ENCODE peak calls at places on chromosomes 6 and 20, in four cellular contexts. One of them, this sample, is unnamed.

GRCh38 chr6:152474341-152474740 is 162.8 kb downstream of the SYNE1 start:
- DNase-seq in IMR-90: no peak
- DNase-seq in cardiac muscle cell: no peak
- DNase-seq in neural crest cell: no peak
- DNase-seq in this sample: no peak

GRCh38 chr20:25191689-25192088 is 3.8 kb upstream of the ENTPD6 start:
- DNase-seq in IMR-90: no peak
- DNase-seq in cardiac muscle cell: peak
- DNase-seq in neural crest cell: no peak
- DNase-seq in this sample: no peak

GRCh38 chr6:21494505-21494904 is 99.0 kb upstream of the SOX4 start:
- DNase-seq in neural crest cell: no peak
- DNase-seq in cardiac muscle cell: no peak
- DNase-seq in IMR-90: no peak
- DNase-seq in this sample: no peak

GRCh38 chr20:37202267-37202943 is 23.1 kb upstream of the MROH8 start:
- DNase-seq in cardiac muscle cell: peak
- DNase-seq in neural crest cell: peak
- DNase-seq in IMR-90: peak
- DNase-seq in this sample: no peak

GRCh38 chr6:125363010-125363359 is 61.2 kb upstream of the HDDC2 start:
- DNase-seq in neural crest cell: no peak
- DNase-seq in IMR-90: peak
- DNase-seq in cardiac muscle cell: no peak
- DNase-seq in this sample: no peak

GRCh38 chr6:44657201-44657824 is 269.8 kb downstream of the CDC5L start:
- DNase-seq in IMR-90: peak
- DNase-seq in neural crest cell: no peak
- DNase-seq in cardiac muscle cell: peak
- DNase-seq in this sample: no peak

GRCh38 chr20:51715873-51716215 is 52.3 kb downstream of the ATP9A start:
- DNase-seq in IMR-90: no peak
- DNase-seq in neural crest cell: no peak
- DNase-seq in cardiac muscle cell: no peak
- DNase-seq in this sample: no peak

GRCh38 chr6:118408863-118409262 is 139.2 kb upstream of the PLN start:
- DNase-seq in cardiac muscle cell: no peak
- DNase-seq in IMR-90: no peak
- DNase-seq in neural crest cell: no peak
- DNase-seq in this sample: no peak

GRCh38 chr20:53602661-53603060 is 9.0 kb upstream of the ZNF217 start:
- DNase-seq in neural crest cell: no peak
- DNase-seq in cardiac muscle cell: no peak
- DNase-seq in IMR-90: no peak
- DNase-seq in this sample: no peak

GRCh38 chr6:91704531-91704930 is 1117.7 kb upstream of the MAP3K7 start:
- DNase-seq in cardiac muscle cell: no peak
- DNase-seq in neural crest cell: no peak
- DNase-seq in IMR-90: peak
- DNase-seq in this sample: no peak

GRCh38 chr20:62995898-62996595 is 10.7 kb downstream of the BHLHE23 start:
- DNase-seq in cardiac muscle cell: no peak
- DNase-seq in neural crest cell: no peak
- DNase-seq in IMR-90: no peak
- DNase-seq in this sample: no peak

GRCh38 chr6:75934643-75935472 is 137.6 kb downstream of the IMPG1 start:
- DNase-seq in IMR-90: peak
- DNase-seq in neural crest cell: peak
- DNase-seq in cardiac muscle cell: peak
- DNase-seq in this sample: no peak

GRCh38 chr6:1285589-1286340 is 26.1 kb upstream of the FOXQ1 start:
- DNase-seq in neural crest cell: no peak
- DNase-seq in cardiac muscle cell: no peak
- DNase-seq in IMR-90: peak
- DNase-seq in this sample: no peak

GRCh38 chr6:82861121-82861520 is 204.5 kb downstream of the UBE3D start:
- DNase-seq in neural crest cell: no peak
- DNase-seq in cardiac muscle cell: no peak
- DNase-seq in IMR-90: no peak
- DNase-seq in this sample: no peak

DNA sequence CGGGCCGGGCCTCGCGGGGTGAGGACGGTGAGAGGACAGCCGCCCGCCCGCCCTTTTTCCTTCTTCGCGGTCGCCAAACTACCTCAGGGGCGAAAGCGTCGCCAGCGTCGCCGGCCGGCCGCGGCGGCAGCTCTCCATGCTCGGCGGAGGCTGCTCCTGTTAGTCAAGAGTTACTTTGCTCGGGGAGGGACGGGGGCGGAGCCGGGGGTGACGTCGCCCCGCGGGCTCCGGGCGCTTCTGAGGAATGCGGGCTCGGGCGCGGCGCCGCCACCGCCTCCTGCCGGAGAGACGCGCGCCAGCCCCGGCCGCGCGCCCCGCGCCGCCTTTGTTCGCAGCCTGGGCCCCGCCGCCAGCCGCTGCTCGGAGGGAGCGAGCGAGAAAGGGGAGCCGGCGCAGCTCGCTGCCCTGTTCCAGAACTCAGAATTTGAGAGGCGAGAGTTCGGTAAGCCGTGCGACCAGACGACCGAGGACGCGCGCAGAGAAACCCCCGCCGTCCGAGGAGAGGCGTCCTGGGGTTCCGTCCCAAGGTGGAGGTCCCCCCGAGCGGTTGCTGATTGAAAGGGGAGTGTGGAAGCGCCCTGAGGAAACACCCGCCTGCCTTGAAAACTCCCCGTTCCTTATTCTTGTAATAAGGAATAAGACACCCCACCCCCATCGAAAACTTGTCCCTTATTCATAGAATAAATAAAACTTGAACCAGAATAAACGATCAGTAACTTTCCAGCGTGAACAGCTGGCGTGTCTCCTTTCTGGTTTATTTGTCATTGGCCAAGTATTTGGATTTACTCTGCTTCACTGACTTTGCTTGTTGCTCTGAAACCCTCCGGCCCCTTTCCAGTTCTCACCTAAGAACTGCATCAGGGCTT is at the start of gene PTPRK:
- DNase-seq in neural crest cell: peak
- DNase-seq in cardiac muscle cell: peak
- DNase-seq in IMR-90: peak
- DNase-seq in this sample: peak
- TF ChIP-seq CTCF in neural crest cell: peak
- TF ChIP-seq CTCF in cardiac muscle cell: peak
- TF ChIP-seq CTCF in IMR-90: peak
- TF ChIP-seq CTCF in this sample: peak

DNA sequence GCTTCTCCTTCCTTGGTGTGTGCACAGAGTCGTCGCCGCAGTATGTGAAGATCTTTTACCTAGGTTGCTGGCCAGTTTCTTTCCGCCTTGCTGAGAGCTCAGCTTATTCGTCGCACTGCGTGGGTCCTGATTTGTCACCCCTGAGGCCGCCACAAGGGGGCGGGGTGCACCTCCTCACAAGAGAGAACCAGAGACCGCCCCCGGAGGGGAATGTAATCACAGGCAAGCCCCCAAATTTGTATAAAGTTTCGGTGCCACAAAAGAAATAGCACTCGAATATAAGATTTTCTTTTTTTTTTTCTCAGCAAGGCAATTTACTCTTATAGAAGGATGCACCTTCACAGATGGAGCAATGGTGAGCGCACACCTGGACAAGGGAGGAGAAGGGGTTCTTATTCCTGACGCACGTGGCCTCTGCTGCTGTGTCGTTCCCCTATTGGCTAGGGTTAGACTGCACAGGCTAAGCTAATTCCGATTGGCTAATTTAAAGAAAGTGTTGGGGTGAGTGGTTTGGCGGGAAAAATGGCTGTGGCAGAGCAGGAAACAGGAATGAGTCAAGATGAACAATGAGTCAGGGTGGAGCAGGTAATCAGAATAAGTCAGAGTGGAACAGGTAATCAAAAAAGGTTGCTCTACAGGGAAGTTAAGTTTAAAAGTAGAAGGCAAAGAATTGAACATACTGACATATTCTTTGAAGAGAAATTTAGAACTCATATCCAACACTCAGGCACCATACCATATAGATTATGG is 19.5 kb downstream of the NCOA3 start:
- DNase-seq in IMR-90: no peak
- DNase-seq in cardiac muscle cell: no peak
- DNase-seq in neural crest cell: no peak
- DNase-seq in this sample: no peak
- TF ChIP-seq CTCF in IMR-90: no peak
- TF ChIP-seq CTCF in cardiac muscle cell: peak
- TF ChIP-seq CTCF in neural crest cell: peak
- TF ChIP-seq CTCF in this sample: no peak

DNA sequence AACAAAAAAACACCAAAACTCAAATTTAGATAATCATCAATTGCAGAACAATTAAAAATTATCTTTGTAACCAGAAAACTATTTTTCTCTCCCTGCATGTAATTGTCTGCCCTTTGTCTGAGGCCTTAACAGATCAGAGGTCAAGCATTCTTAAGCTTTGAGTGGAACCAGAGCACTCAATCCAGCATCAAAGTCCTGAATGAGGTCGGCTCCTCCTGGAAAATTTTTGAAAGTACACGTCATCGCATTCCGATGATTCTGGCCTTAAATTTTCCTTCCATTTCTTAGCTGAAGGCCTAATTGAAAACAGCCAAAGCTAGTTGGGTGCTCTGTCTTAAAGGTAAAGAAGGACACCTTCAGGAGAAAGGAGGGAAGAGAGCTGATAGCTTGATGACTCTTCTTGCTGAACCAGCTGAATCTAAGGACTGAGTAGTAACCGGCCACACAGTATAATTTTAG is 510.2 kb upstream of the SULF2 start:
- DNase-seq in neural crest cell: no peak
- DNase-seq in IMR-90: peak
- DNase-seq in cardiac muscle cell: peak
- DNase-seq in this sample: no peak
- TF ChIP-seq CTCF in neural crest cell: peak
- TF ChIP-seq CTCF in IMR-90: peak
- TF ChIP-seq CTCF in cardiac muscle cell: peak
- TF ChIP-seq CTCF in this sample: no peak

DNA sequence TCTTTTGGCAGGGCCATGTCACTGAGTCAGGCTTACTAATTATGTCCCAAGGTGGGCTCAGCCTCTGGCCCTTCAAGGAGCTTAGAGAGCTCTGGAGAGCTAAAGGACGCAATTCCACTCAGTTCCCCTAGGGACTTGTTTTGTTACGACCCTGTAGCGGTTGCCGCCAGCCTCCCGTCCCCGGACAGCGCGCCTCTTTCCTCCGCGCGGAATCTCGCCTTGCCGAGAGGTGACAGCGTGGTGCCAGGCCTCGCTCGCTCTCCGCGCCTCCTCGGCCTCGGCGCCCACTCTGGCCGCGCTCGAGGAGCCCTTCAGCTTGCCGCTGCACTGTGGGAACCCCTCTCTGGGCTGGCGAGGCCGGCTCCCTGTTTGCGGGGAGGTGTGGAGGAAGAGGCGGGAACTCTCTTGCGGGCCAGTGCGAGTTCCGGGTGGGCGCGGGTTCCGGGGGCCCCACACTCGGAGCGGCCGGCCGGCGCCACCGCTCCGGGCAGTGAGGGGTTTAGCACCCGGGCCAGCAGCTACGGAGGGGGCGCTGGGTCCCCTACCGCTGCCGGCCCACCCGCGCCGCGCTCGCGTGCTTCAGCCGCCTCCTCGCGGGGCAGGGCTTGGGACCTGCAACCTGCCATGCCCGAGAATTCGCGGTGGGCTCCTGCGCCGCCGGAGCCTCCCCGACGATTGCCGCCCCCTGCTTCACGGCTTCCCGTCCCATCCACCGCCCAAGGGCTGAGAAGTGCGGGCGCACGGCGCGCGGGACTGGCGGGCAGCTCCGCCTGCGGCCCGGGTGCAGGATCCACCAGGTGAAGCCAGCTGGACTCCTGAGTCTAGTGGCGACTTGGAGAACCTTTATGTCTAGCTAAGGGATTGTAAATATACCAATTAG is 9.9 kb upstream of the ZNF311 start:
- DNase-seq in cardiac muscle cell: no peak
- DNase-seq in neural crest cell: no peak
- DNase-seq in IMR-90: no peak
- DNase-seq in this sample: no peak
- TF ChIP-seq CTCF in cardiac muscle cell: no peak
- TF ChIP-seq CTCF in neural crest cell: peak
- TF ChIP-seq CTCF in IMR-90: no peak
- TF ChIP-seq CTCF in this sample: no peak